ENCODE peak calls at places on chromosomes 7 and 10, in six cellular contexts. P is left ventricle myocardium inferior, F is coronary artery, L is endothelial cell of umbilical vein, M is tibial artery, J is lung. R is an unnamed sample.

GRCh38 chr10:329361-330099 is 194.3 kb downstream of the ZMYND11 start:
- DNase-seq in P (peak; percentile 79), F (peak; percentile 93), L (peak; percentile 85), M (peak; percentile 91), J (peak; percentile 81), R (no peak)

GRCh38 chr7:143042159-143042820 is 9.9 kb upstream of the OR6V1 start:
- DNase-seq in J (no peak), P (no peak), M (no peak), L (no peak), F (no peak), R (no peak)

GRCh38 chr7:92631067-92631829 is 41.1 kb upstream of the FAM133B start:
- DNase-seq in L (no peak), F (no peak), J (no peak), M (no peak), P (no peak), R (no peak)

GRCh38 chr7:33459340-33459751 is 330.0 kb downstream of the BBS9 start:
- DNase-seq in F (no peak), J (no peak), M (no peak), L (peak; percentile 74), P (no peak), R (peak; percentile 48)

GRCh38 chr7:131164025-131164899 is 163.4 kb upstream of the MKLN1 start:
- DNase-seq in M (no peak), P (no peak), J (no peak), F (no peak), L (peak; percentile 11), R (no peak)

GRCh38 chr10:11300563-11300962 is 282.9 kb downstream of the CELF2 start:
- DNase-seq in J (no peak), F (peak; percentile 61), M (no peak), P (no peak), L (no peak), R (no peak)

GRCh38 chr10:77820349-77820748 is 106.2 kb downstream of the DLG5 start:
- DNase-seq in P (no peak), L (no peak), J (no peak), M (no peak), F (no peak), R (no peak)

GRCh38 chr10:43843331-43844101 is 194.8 kb upstream of the ZNF32 start:
- DNase-seq in F (peak; percentile 75), P (peak; percentile 65), L (no peak), J (peak; percentile 41), M (peak; percentile 79), R (no peak)

GRCh38 chr7:136883046-136883445 is 14.6 kb downstream of the CHRM2 start:
- DNase-seq in J (no peak), L (no peak), P (no peak), M (no peak), F (no peak), R (no peak)

GRCh38 chr7:98357751-98358161 is 43.1 kb downstream of the BAIAP2L1 start:
- DNase-seq in P (no peak), J (peak; percentile 52), M (no peak), F (no peak), L (peak; percentile 48), R (no peak)

GRCh38 chr7:30968747-30969603 is 5.2 kb downstream of the GHRHR start:
- DNase-seq in F (no peak), J (no peak), L (no peak), M (no peak), P (no peak), R (no peak)

GRCh38 chr7:22200238-22200637 is 156.7 kb downstream of the RAPGEF5 start:
- DNase-seq in L (no peak), P (no peak), J (no peak), F (no peak), M (no peak), R (no peak)

GRCh38 chr10:77889277-77889903 is 37.2 kb downstream of the DLG5 start:
- DNase-seq in L (no peak), F (no peak), M (no peak), P (no peak), J (peak; percentile 85), R (peak; percentile 76)

GRCh38 chr10:110502072-110502845 is 4.6 kb downstream of the DUSP5 start:
- DNase-seq in J (no peak), M (no peak), F (no peak), L (no peak), P (no peak), R (no peak)

GRCh38 chr10:5071411-5072198 is 22.6 kb upstream of the AKR1C3 start:
- DNase-seq in P (peak; percentile 47), F (peak; percentile 92), M (peak; percentile 86), J (peak; percentile 44), L (peak; percentile 78), R (no peak)

GRCh38 chr10:92081641-92082040 is 158.1 kb downstream of the BTAF1 start:
- DNase-seq in L (no peak), P (no peak), M (no peak), J (no peak), F (no peak), R (no peak)

GRCh38 chr10:78972947-78973900 is 95.5 kb upstream of the ZMIZ1 start:
- DNase-seq in F (peak; percentile 91), J (peak; percentile 56), M (peak; percentile 80), L (peak; percentile 91), P (peak; percentile 78), R (peak; percentile 43)

GRCh38 chr10:83448013-83448412 is 691.3 kb upstream of the GHITM start:
- DNase-seq in P (no peak), J (no peak), M (no peak), L (no peak), F (no peak), R (no peak)

GRCh38 chr10:100999742-101000601 is at the start of gene LZTS2:
- DNase-seq in L (peak; percentile 38), M (no peak), P (no peak), J (no peak), F (peak; percentile 82), R (no peak)

GRCh38 chr10:78231930-78232329 is 198.3 kb downstream of the RPS24 start:
- DNase-seq in M (no peak), P (peak; percentile 33), J (no peak), L (no peak), F (no peak), R (no peak)

GRCh38 chr10:126597206-126597605 is 73.3 kb downstream of the C10orf90 start:
- DNase-seq in F (no peak), P (no peak), M (no peak), J (no peak), L (no peak), R (no peak)

GRCh38 chr10:35635576-35635975 is 6.5 kb downstream of the FZD8 start:
- DNase-seq in L (peak; percentile 79), M (peak; percentile 44), F (no peak), J (peak; percentile 46), P (no peak), R (no peak)

GRCh38 chr10:33238643-33239042 is 95.8 kb downstream of the NRP1 start:
- DNase-seq in P (no peak), M (no peak), L (no peak), F (no peak), J (no peak), R (no peak)

GRCh38 chr10:33240265-33240664 is 94.2 kb downstream of the NRP1 start:
- DNase-seq in P (no peak), M (no peak), J (no peak), L (no peak), F (no peak), R (no peak)

GRCh38 chr10:33239257-33239656 is 95.2 kb downstream of the NRP1 start:
- DNase-seq in J (no peak), F (no peak), P (no peak), L (no peak), M (no peak), R (no peak)

GRCh38 chr10:33240931-33241330 is 93.5 kb downstream of the NRP1 start:
- DNase-seq in L (no peak), J (no peak), P (no peak), M (no peak), F (no peak), R (no peak)

GRCh38 chr10:33241351-33241750 is 93.1 kb downstream of the NRP1 start:
- DNase-seq in F (no peak), L (no peak), P (no peak), M (no peak), J (no peak), R (no peak)
- H3K27ac ChIP-seq in F (no peak overlapping the region), L (no peak overlapping the region), P (peak overlapping the region; percentile 32), M (no peak overlapping the region), J (no peak overlapping the region), R (no peak overlapping the region)

DNA sequence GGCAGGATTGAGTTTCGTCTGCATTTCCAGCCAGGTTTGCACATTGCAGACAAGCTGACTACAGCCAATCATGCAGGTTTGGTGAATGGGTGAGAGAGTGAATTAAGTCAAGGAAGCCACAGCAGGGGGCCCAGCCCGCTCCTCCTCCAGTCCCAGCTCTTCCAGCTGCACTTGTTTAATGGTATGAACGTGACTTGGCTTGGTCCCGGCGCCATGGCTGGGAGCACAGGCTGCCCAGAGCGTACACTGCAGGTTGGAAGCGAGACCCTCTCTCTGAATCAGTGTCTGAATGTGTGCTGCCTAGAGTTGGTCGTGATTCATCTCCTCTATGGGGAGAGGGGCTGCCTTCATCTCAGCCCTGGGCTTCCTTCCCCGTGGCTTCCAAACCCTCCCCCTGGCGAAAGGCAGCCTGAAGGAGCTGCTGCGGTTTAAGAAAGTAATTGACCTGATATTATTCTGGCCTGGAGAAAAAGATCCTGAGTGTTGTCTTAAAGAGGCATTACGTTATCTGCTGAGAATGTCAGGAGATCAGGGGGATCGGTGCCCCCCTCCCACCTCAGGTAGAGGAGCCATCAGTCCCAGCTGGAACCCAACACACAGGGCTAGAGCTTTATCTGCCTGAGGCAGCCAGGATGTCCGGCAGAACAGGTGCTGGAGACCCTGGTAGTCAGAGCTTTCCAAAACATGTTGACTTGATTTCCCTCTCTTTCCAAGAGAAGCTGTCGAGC is 132.1 kb downstream of the COL26A1 start:
- DNase-seq in J (no peak), L (no peak), P (no peak), F (no peak), M (no peak), R (no peak)
- H3K27ac ChIP-seq in J (no peak overlapping the region), L (no peak overlapping the region), P (no peak overlapping the region), F (no peak overlapping the region), M (no peak overlapping the region), R (no peak overlapping the region)

GRCh38 chr10:63627376-63627775 is 106.2 kb downstream of the REEP3 start:
- DNase-seq in M (no peak), P (no peak), L (no peak), F (no peak), J (no peak), R (no peak)
- H3K27ac ChIP-seq in M (no peak overlapping the region), P (peak overlapping the region; percentile 100), L (no peak overlapping the region), F (no peak overlapping the region), J (peak overlapping the region; percentile 64), R (no peak overlapping the region)

GRCh38 chr7:128940494-128941322 is 3.0 kb downstream of the IRF5 start:
- DNase-seq in P (peak; percentile 66), L (no peak), M (peak; percentile 66), F (no peak), J (peak; percentile 70), R (no peak)
- H3K27ac ChIP-seq in P (peak overlapping the region; percentile 50), L (no peak overlapping the region), M (no peak overlapping the region), F (peak overlapping the region; percentile 79), J (peak overlapping the region; percentile 46), R (no peak overlapping the region)

GRCh38 chr10:49748006-49748405 is 14.1 kb downstream of the OGDHL start:
- DNase-seq in M (no peak), L (no peak), J (no peak), F (no peak), P (no peak), R (no peak)

GRCh38 chr10:49749144-49749543 is 13.0 kb downstream of the OGDHL start:
- DNase-seq in J (no peak), P (no peak), F (no peak), M (no peak), L (no peak), R (no peak)

GRCh38 chr10:49750546-49750945 is 11.6 kb downstream of the OGDHL start:
- DNase-seq in M (no peak), J (no peak), P (no peak), F (no peak), L (no peak), R (no peak)

GRCh38 chr10:49751216-49751615 is 10.9 kb downstream of the OGDHL start:
- DNase-seq in P (no peak), J (no peak), F (peak; percentile 70), M (no peak), L (no peak), R (no peak)

GRCh38 chr10:49749556-49750491 is 12.3 kb downstream of the OGDHL start:
- DNase-seq in F (no peak), P (no peak), J (peak; percentile 18), L (no peak), M (no peak), R (no peak)
- H3K27ac ChIP-seq in F (no peak overlapping the region), P (no peak overlapping the region), J (no peak overlapping the region), L (no peak overlapping the region), M (no peak overlapping the region), R (no peak overlapping the region)